ENCODE peak calls at places on chromosomes 2 and 18, in seven cellular contexts. Q is progenitor cell of endocrine pancreas, L is AG09309, J is WTC11, G is fibroblast of pulmonary artery, W is H9, H is B cell. R is an unnamed sample.

GRCh38 chr2:56519806-56520205 is 336.0 kb downstream of the CCDC85A start:
- DNase-seq in H (no peak), Q (no peak), L (no peak), G (peak), J (no peak), W (no peak), R (no peak)

GRCh38 chr2:85445316-85446295 is 27.1 kb downstream of the SH2D6 start:
- DNase-seq in Q (no peak), G (peak), H (no peak), W (no peak), L (peak), J (no peak), R (no peak)

GRCh38 chr2:100140582-100140981 is 1.8 kb downstream of the AFF3 start:
- DNase-seq in L (no peak), H (peak), J (no peak), Q (no peak), W (no peak), G (no peak), R (no peak)

GRCh38 chr2:207861789-207862188 is 92.1 kb upstream of the FZD5 start:
- DNase-seq in W (no peak), J (no peak), L (no peak), Q (no peak), G (no peak), H (no peak), R (no peak)

GRCh38 chr2:83459456-83459855 is 999.6 kb downstream of the SUCLG1 start:
- DNase-seq in H (no peak), L (no peak), J (no peak), W (no peak), G (no peak), Q (no peak), R (no peak)

GRCh38 chr18:79525556-79526467 is 130.1 kb downstream of the NFATC1 start:
- DNase-seq in W (peak), Q (no peak), G (peak), J (no peak), L (no peak), H (no peak), R (no peak)

GRCh38 chr2:120934891-120935338 is 199.2 kb downstream of the GLI2 start:
- DNase-seq in Q (no peak), L (peak), G (peak), J (no peak), W (no peak), H (no peak), R (no peak)

GRCh38 chr2:10225291-10226031 is 77.2 kb upstream of the HPCAL1 start:
- DNase-seq in W (peak), L (no peak), G (no peak), H (no peak), J (peak), Q (peak), R (no peak)

GRCh38 chr2:231684314-231685223 is 23.8 kb upstream of the PTMA start:
- DNase-seq in L (no peak), W (peak), Q (no peak), G (no peak), J (no peak), H (peak), R (no peak)

DNA sequence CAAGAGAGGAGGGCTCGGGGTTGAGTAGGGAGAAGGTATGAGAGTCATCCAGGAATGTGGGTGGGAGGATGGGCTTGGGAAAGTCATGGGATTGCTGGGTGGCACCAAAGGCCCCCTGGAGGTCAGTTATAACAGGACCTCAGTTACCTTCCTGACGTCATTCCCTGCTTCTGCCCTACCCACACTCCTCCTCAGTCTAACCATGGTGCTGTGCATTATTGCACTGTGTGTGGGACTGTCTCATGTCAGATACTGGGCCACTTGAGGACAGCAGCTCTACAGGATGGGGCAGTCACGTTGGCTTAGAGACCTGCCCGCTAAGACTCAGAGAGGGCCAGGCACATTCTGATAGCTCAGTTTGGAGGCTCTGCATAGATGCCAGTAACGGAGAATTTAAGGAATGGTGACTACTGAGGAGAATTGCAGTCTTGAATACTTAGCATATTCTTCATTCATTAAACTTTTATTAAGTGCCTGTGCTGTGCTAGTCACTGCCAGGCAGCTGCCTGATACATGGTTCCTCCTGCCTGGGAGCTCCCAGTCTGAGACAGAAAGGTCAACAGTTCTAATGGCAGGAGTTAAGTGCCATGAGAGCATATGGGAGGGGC is 90.5 kb downstream of the LAMA3 start:
- DNase-seq in L (no peak), Q (no peak), J (peak), H (no peak), G (peak), W (no peak), R (no peak)
- TF ChIP-seq CTCF in L (no peak), Q (no peak), J (no peak), H (no peak), G (no peak), W (peak), R (no peak)

DNA sequence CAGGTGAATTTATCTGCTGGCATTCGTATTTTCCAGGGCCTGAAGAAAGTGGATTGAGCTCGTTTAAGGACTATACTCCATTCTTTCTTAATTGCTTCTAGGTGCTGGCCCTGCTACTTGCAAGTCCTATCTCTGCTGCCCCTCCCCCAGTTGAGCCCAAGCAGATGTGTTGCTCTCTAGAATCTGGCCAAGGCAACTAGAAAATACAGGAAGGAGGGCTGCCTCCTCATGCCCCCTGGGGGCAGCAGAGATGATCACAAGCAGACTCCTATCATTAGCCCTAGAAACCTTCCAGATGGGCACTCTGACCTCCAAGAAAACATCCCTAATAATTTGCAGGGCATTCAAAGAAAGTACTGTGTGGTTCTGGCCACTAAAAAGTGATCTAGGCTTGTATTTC is 72.5 kb upstream of the CYP26B1 start:
- DNase-seq in G (no peak), Q (no peak), W (peak), L (no peak), H (no peak), J (peak), R (no peak)
- TF ChIP-seq CTCF in G (peak), Q (peak), W (peak), L (peak), H (no peak), J (peak), R (peak)

DNA sequence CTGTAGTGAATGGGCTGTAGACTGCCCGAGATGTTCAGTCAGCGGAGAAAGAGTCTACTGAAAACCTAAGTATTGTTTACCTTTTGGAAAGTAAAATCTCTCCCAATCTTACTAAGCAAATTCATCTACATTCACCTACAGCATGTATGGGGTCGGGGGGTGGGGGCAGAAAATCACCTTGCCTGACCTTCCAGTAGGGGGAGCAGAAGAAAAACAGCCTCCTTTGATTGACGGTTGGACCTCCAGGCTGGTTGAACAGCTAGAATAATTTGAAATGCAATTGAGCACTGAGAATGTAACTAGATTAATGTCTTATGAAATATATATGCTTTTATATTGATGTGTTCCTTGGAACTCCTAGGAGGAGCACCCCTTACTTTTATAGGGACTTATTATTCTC is 10.0 kb downstream of the LRATD1 start:
- DNase-seq in J (peak), L (no peak), H (no peak), Q (no peak), W (no peak), G (no peak), R (no peak)
- TF ChIP-seq CTCF in J (peak), L (no peak), H (no peak), Q (peak), W (peak), G (no peak), R (no peak)

GRCh38 chr18:2571200-2572143 is at the start of the genes METTL4 and NDC80:
- DNase-seq in G (peak), W (peak), J (peak), H (peak), Q (peak), L (no peak), R (peak)

GRCh38 chr18:2572144-2572682 is 856 bp downstream of the NDC80 start:
- DNase-seq in Q (no peak), G (no peak), W (no peak), J (no peak), H (no peak), L (no peak), R (no peak)

GRCh38 chr18:2572892-2573291 is 1.5 kb downstream of the NDC80 start:
- DNase-seq in J (no peak), H (no peak), W (no peak), Q (no peak), L (no peak), G (peak), R (no peak)

GRCh38 chr18:2569338-2570207 is 1.7 kb downstream of the METTL4 start:
- DNase-seq in Q (no peak), W (no peak), H (no peak), J (no peak), L (no peak), G (no peak), R (no peak)

DNA sequence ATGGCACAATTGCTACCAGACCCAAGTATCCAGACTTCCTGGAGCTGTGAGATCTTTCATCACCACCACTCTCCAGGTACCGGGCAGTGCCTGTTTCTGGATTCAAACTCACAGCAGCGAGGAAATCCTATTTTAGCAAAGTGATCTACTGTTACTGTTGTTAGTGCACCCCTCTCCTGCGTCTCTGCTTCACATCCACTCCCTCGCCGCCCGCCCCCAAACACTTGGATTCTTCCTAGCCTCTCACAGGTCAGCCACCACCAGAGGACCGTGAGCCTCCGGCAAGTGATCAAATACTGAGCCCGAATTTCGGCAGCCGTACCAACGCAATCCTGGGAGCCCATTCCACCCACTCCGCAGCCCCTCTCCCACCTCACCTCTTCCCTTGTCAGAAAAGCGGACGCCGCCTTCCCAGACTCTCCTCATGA is 519 bp downstream of the METTL4 start:
- DNase-seq in J (peak), G (peak), H (no peak), L (no peak), Q (peak), W (peak), R (peak)
- TF ChIP-seq CTCF in J (no peak), G (no peak), H (peak), L (peak), Q (no peak), W (no peak), R (peak)

GRCh38 chr2:238305092-238305862 is 15.0 kb upstream of the TRAF3IP1 start:
- DNase-seq in G (no peak), W (no peak), J (no peak), H (no peak), Q (no peak), L (no peak), R (no peak)
- TF ChIP-seq CTCF in G (peak), W (peak), J (no peak), H (no peak), Q (peak), L (peak), R (peak)

GRCh38 chr2:188978291-188979081 is 4.3 kb downstream of the COL3A1 start:
- DNase-seq in W (peak), H (no peak), Q (no peak), J (no peak), L (no peak), G (peak), R (peak)
- TF ChIP-seq CTCF in W (peak), H (no peak), Q (peak), J (no peak), L (peak), G (peak), R (peak)

GRCh38 chr2:29326926-29327325 is 211.7 kb downstream of the CLIP4 start:
- DNase-seq in Q (no peak), J (no peak), L (no peak), H (no peak), G (no peak), W (no peak), R (no peak)

GRCh38 chr2:29334723-29335122 is 219.5 kb downstream of the CLIP4 start:
- DNase-seq in Q (no peak), W (no peak), L (no peak), H (no peak), G (no peak), J (no peak), R (no peak)

GRCh38 chr2:29325544-29325943 is 210.3 kb downstream of the CLIP4 start:
- DNase-seq in H (no peak), Q (no peak), G (no peak), L (no peak), W (no peak), J (no peak), R (no peak)

GRCh38 chr2:29332540-29332939 is 217.3 kb downstream of the CLIP4 start:
- DNase-seq in L (no peak), Q (no peak), H (no peak), G (no peak), W (no peak), J (no peak), R (no peak)

DNA sequence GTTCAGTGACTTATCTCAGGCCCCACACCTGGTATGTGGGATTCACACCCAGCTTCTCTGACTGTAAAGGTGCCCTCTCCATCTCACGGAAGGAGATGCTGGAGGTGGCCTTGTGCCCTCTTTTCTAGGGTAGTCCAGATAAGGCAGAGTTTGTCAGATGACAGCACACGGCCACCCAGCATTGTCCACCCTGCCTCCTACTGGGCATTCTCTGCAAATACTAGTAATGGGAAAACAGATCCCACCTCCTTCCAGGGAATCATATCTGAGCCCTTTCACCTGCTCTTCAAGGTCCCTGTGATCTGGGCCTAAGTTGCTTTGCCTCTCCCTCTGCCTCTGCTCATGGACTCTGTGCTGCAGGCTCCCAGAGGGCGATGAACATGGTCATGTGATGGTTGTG is 214.7 kb downstream of the CLIP4 start:
- DNase-seq in H (no peak), Q (no peak), J (no peak), G (no peak), W (no peak), L (no peak), R (no peak)
- TF ChIP-seq CTCF in H (no peak), Q (peak), J (peak), G (peak), W (peak), L (peak), R (peak)

R was measured in GM13977.